ENCODE peak calls at places on chromosome 11, in eight cellular contexts. Q is HT1080, H is SW480, M is NCI-H1105 treated with DMSO at 0.1 percent for 48 hours, V is transverse colon, K is astrocyte of the hippocampus, N is GM18507, Z is EL. Y is an unnamed sample.

GRCh38 chr11:1157645-1158591 is at the start of gene MUC5AC:
- DNase-seq in H (no peak), Z (no peak), M (no peak), N (no peak), V (no peak), Q (no peak), K (no peak), Y (peak)

GRCh38 chr11:57379732-57380131 is 1.2 kb downstream of the PRG3 start:
- DNase-seq in K (peak), Z (no peak), V (no peak), Q (no peak), M (no peak), N (no peak), H (no peak), Y (no peak)

GRCh38 chr11:61273151-61274078 is 21.7 kb downstream of the VWCE start:
- DNase-seq in Q (no peak), N (no peak), Z (no peak), V (peak), H (no peak), M (peak), K (peak), Y (no peak)

GRCh38 chr11:47104337-47104950 is 72.2 kb downstream of the ARFGAP2 start:
- DNase-seq in K (peak), V (no peak), M (no peak), H (no peak), N (no peak), Z (peak), Q (no peak), Y (no peak)

GRCh38 chr11:61967924-61968757 is 707 bp upstream of the FTH1 start:
- DNase-seq in K (peak), V (peak), M (peak), Q (no peak), Z (no peak), N (no peak), H (peak), Y (peak)

GRCh38 chr11:22244986-22245592 is 52.2 kb downstream of the ANO5 start:
- DNase-seq in V (peak), M (peak), H (peak), Q (peak), N (no peak), K (peak), Z (peak), Y (peak)

GRCh38 chr11:749731-750130 is 2.5 kb downstream of the TALDO1 start:
- DNase-seq in Q (no peak), V (no peak), M (no peak), H (no peak), Z (no peak), K (no peak), N (no peak), Y (no peak)

GRCh38 chr11:65861533-65862183 is 1.4 kb downstream of the MUS81 start:
- DNase-seq in Z (peak), V (peak), N (no peak), M (no peak), K (no peak), Q (no peak), H (no peak), Y (no peak)

GRCh38 chr11:64803846-64804345 is 882 bp upstream of the MAP4K2 start:
- DNase-seq in K (no peak), N (no peak), M (peak), V (no peak), Z (no peak), Q (no peak), H (no peak), Y (no peak)

GRCh38 chr11:90594658-90595057 is 371.8 kb upstream of the CHORDC1 start:
- DNase-seq in Z (no peak), M (no peak), N (no peak), K (peak), Q (no peak), V (no peak), H (no peak), Y (no peak)

GRCh38 chr11:100827934-100828661 is 141.0 kb downstream of the ARHGAP42 start:
- DNase-seq in H (peak), N (no peak), V (no peak), Q (peak), M (no peak), Z (no peak), K (peak), Y (no peak)

Y was measured in left ventricle myocardium superior.